ENCODE peak calls at places on chromosomes 5 and 9, in four cellular contexts. K is T-helper 1 cell, F is germinal center, W is sciatic nerve. H is an unnamed sample.

GRCh38 chr9:118459832-118460425 is 755.7 kb downstream of the TLR4 start:
- DNase-seq in K (no peak), F (no peak), W (no peak), H (no peak)

GRCh38 chr9:84230355-84231136 is 110.0 kb downstream of the SLC28A3 start:
- DNase-seq in K (no peak), F (no peak), W (peak; percentile 59), H (no peak)

GRCh38 chr5:144122081-144122480 is 48.4 kb downstream of the YIPF5 start:
- DNase-seq in K (no peak), F (no peak), W (no peak), H (no peak)

GRCh38 chr5:53063176-53063575 is 46.4 kb downstream of the MOCS2 start:
- DNase-seq in F (no peak), W (no peak), K (no peak), H (no peak)

GRCh38 chr5:82593481-82593880 is 315.3 kb upstream of the RPS23 start:
- DNase-seq in W (no peak), F (no peak), K (no peak), H (no peak)

GRCh38 chr5:71782771-71783770 is 64.0 kb downstream of the CARTPT start:
- DNase-seq in F (peak; percentile 37), W (peak; percentile 92), K (no peak), H (peak; percentile 27)

GRCh38 chr9:73714294-73714693 is 562.6 kb downstream of the ANXA1 start:
- DNase-seq in K (no peak), F (no peak), W (no peak), H (no peak)

GRCh38 chr5:425714-426113 is 17.3 kb upstream of the EXOC3 start:
- DNase-seq in K (no peak), W (no peak), F (no peak), H (no peak)

GRCh38 chr9:126862461-126862830 is 2.0 kb downstream of the ZBTB34 start:
- DNase-seq in K (no peak), F (no peak), W (no peak), H (no peak)

GRCh38 chr5:7642029-7642428 is 208.9 kb downstream of the CFAP90 start:
- DNase-seq in F (no peak), K (no peak), W (no peak), H (no peak)

GRCh38 chr5:172405226-172405625 is 49.1 kb downstream of the SH3PXD2B start:
- DNase-seq in F (no peak), W (no peak), K (no peak), H (no peak)